ENCODE peak calls at places on chromosomes 16 and 17, in seven cellular contexts. A is tibial artery; Y is stimulated activated CD8-positive, alpha-beta memory T cell treated with anti-CD3 and anti-CD28 coated beads, Interleukin-4, amount 100 ng/mL, for 48 hours; L is lower leg skin; P is NCI-H2171 treated with DMSO at 0.1 percent for 48 hours; E is GM23338; H is adrenal gland. K is an unnamed sample.

GRCh38 chr17:67157732-67158639 is 87.0 kb downstream of the HELZ start:
- DNase-seq in Y (no peak), L (no peak), A (no peak), E (peak; percentile 43), P (peak; percentile 70), H (no peak), K (peak; percentile 63)

GRCh38 chr17:13572581-13572980 is 29.1 kb downstream of the HS3ST3A1 start:
- DNase-seq in H (no peak), L (no peak), A (no peak), E (no peak), P (no peak), Y (no peak), K (no peak)

GRCh38 chr17:58534331-58534730 is 19.9 kb upstream of the MTMR4 start:
- DNase-seq in P (no peak), E (peak; percentile 38), A (no peak), H (no peak), Y (no peak), L (no peak), K (no peak)

GRCh38 chr16:73172621-73173312 is 124.8 kb upstream of the ZFHX3 start:
- DNase-seq in H (peak; percentile 53), Y (no peak), A (peak; percentile 66), L (peak; percentile 93), P (peak; percentile 61), E (peak; percentile 70), K (peak; percentile 80)

GRCh38 chr16:78648517-78648916 is 549.1 kb downstream of the WWOX start:
- DNase-seq in P (no peak), A (no peak), E (no peak), L (peak; percentile 53), H (peak; percentile 20), Y (no peak), K (no peak)

GRCh38 chr16:72033437-72033836 is 20.9 kb upstream of the HP start:
- DNase-seq in Y (no peak), A (no peak), E (no peak), H (no peak), L (no peak), P (no peak), K (no peak)

GRCh38 chr17:82931696-82932060 is 91.9 kb upstream of the ZNF750 start:
- DNase-seq in A (peak; percentile 79), H (no peak), E (no peak), P (no peak), Y (no peak), L (peak; percentile 88), K (no peak)

GRCh38 chr17:72683506-72684404 is 408.7 kb downstream of the SLC39A11 start:
- DNase-seq in Y (no peak), L (no peak), P (peak; percentile 53), E (no peak), A (no peak), H (no peak), K (peak; percentile 68)

GRCh38 chr17:57294629-57295501 is 38.5 kb downstream of the MSI2 start:
- DNase-seq in A (no peak), P (peak; percentile 91), L (no peak), E (peak; percentile 55), H (peak; percentile 58), Y (peak; percentile 41), K (peak; percentile 40)